ENCODE peak calls at places on chromosomes 13 and 19, in seven cellular contexts. I is CD8-positive, alpha-beta T cell; Z is endodermal cell; H is CD4-positive, alpha-beta memory T cell; G is Peyer's patch; R is uterus; K is tibial nerve. B is an unnamed sample. For H3K27me3 and H3K36me3, the result is how much of the 10 kb centered on the place peaks cover.

GRCh38 chr13:48108106-48108505 is 13.2 kb upstream of the MED4 start:
- DNase-seq in K (no peak), Z (no peak), I (no peak), G (no peak), R (no peak), H (no peak), B (no peak)

GRCh38 chr13:108734676-108735075 is 105.3 kb downstream of the MYO16 start:
- DNase-seq in R (no peak), K (no peak), I (no peak), G (no peak), H (no peak), Z (peak), B (no peak)

GRCh38 chr19:7850429-7850819 is 20.4 kb downstream of the EVI5L start:
- DNase-seq in R (no peak), I (no peak), H (no peak), G (no peak), Z (no peak), K (no peak), B (no peak)

GRCh38 chr19:45729774-45730388 is 815 bp downstream of the FBXO46 start:
- DNase-seq in H (no peak), K (no peak), I (no peak), R (no peak), Z (peak), G (no peak), B (no peak)

GRCh38 chr19:30320916-30321315 is 51.3 kb upstream of the ZNF536 start:
- DNase-seq in R (no peak), G (no peak), H (no peak), Z (no peak), I (no peak), K (no peak), B (no peak)

GRCh38 chr13:32731576-32731975 is 145.3 kb downstream of the PDS5B start:
- DNase-seq in H (peak), K (no peak), Z (no peak), I (no peak), G (no peak), R (no peak), B (peak)

GRCh38 chr13:101757446-101758039 is 305.1 kb downstream of the ITGBL1 start:
- DNase-seq in H (no peak), I (no peak), Z (no peak), R (no peak), K (no peak), G (no peak), B (no peak)

GRCh38 chr19:27773318-27774094 is 1439.4 kb downstream of the UQCRFS1 start:
- DNase-seq in G (no peak), I (no peak), R (no peak), K (no peak), Z (peak), H (no peak), B (no peak)

GRCh38 chr13:111577956-111578595 is 257.6 kb downstream of the TEX29 start:
- DNase-seq in I (no peak), K (no peak), R (no peak), Z (no peak), G (no peak), H (no peak), B (no peak)

GRCh38 chr13:113013303-113013702 is 44.3 kb downstream of the MCF2L start:
- DNase-seq in K (no peak), Z (no peak), G (no peak), I (no peak), R (no peak), H (no peak), B (no peak)

GRCh38 chr19:38392707-38393308 is 4.3 kb downstream of the SPRED3 start:
- DNase-seq in R (no peak), K (no peak), Z (no peak), G (peak), I (no peak), H (no peak), B (peak)

GRCh38 chr19:10690351-10690781 is 10.9 kb upstream of the QTRT1 start:
- DNase-seq in G (no peak), K (no peak), I (no peak), H (no peak), Z (no peak), R (no peak), B (peak)

GRCh38 chr19:5222821-5223321 is 117.7 kb downstream of the PTPRS start:
- DNase-seq in K (no peak), I (no peak), Z (no peak), H (no peak), R (no peak), G (no peak), B (no peak)

GRCh38 chr13:30109471-30110135 is 197.7 kb downstream of the KATNAL1 start:
- DNase-seq in K (no peak), G (peak), I (no peak), Z (no peak), R (no peak), H (no peak), B (no peak)

GRCh38 chr19:715347-715746 is 6.6 kb downstream of the PALM start:
- DNase-seq in R (no peak), G (no peak), H (no peak), I (no peak), Z (no peak), K (no peak), B (no peak)

GRCh38 chr19:50020481-50020880 is 4.7 kb downstream of the VRK3 start:
- DNase-seq in R (no peak), Z (no peak), I (no peak), H (no peak), K (no peak), G (no peak), B (no peak)

GRCh38 chr19:43725468-43725867 is 9.6 kb downstream of the IRGC start:
- DNase-seq in Z (no peak), G (no peak), I (no peak), H (no peak), R (no peak), K (no peak), B (no peak)

GRCh38 chr13:28849441-28849840 is 29.3 kb downstream of the MTUS2 start:
- DNase-seq in Z (no peak), I (no peak), K (no peak), R (no peak), G (no peak), H (no peak), B (no peak)

GRCh38 chr13:95247857-95248256 is 53.4 kb downstream of the ABCC4 start:
- DNase-seq in Z (no peak), G (no peak), R (no peak), I (no peak), K (no peak), H (no peak), B (no peak)

GRCh38 chr19:18123819-18124218 is 26.2 kb downstream of the MAST3 start:
- DNase-seq in K (no peak), R (no peak), I (no peak), Z (no peak), G (no peak), H (no peak), B (no peak)

GRCh38 chr13:110338441-110339101 is 31.5 kb downstream of the COL4A2 start:
- DNase-seq in G (no peak), R (peak), I (no peak), H (no peak), K (peak), Z (no peak), B (peak)

GRCh38 chr13:47415048-47415447 is 518.2 kb upstream of the HTR2A start:
- DNase-seq in I (no peak), G (no peak), K (no peak), Z (no peak), H (no peak), R (no peak), B (no peak)

GRCh38 chr13:35866801-35867200 is 264.4 kb downstream of the DCLK1 start:
- DNase-seq in R (no peak), H (no peak), K (no peak), G (no peak), I (no peak), Z (peak), B (no peak)

GRCh38 chr13:41496420-41497234 is 39.3 kb downstream of the RGCC start:
- DNase-seq in R (no peak), Z (no peak), G (no peak), I (no peak), H (no peak), K (no peak), B (peak)

GRCh38 chr13:50033696-50034095 is 18.5 kb downstream of the KCNRG start:
- DNase-seq in Z (no peak), G (no peak), I (no peak), K (no peak), R (no peak), H (no peak), B (peak)

GRCh38 chr19:7078007-7078406 is 8.5 kb downstream of the ZNF557 start:
- DNase-seq in R (no peak), K (no peak), H (no peak), G (no peak), I (no peak), Z (no peak), B (no peak)

GRCh38 chr13:35727881-35728280 is 251.4 kb upstream of the MAB21L1 start:
- DNase-seq in H (no peak), G (no peak), K (no peak), Z (no peak), I (no peak), R (no peak), B (no peak)

GRCh38 chr13:40922437-40923040 is 96.6 kb downstream of the ELF1 start:
- DNase-seq in Z (peak), H (no peak), I (no peak), K (no peak), G (peak), R (peak), B (no peak)

GRCh38 chr13:75569576-75569975 is 20.0 kb downstream of the UCHL3 start:
- DNase-seq in Z (no peak), R (no peak), H (no peak), G (no peak), K (no peak), I (no peak), B (no peak)

GRCh38 chr13:45108716-45109706 is 11.3 kb upstream of the GTF2F2 start:
- DNase-seq in K (no peak), Z (peak), I (no peak), R (no peak), H (no peak), G (peak), B (peak)

GRCh38 chr19:719081-719512 is 10.4 kb downstream of the PALM start:
- DNase-seq in Z (no peak), H (no peak), G (no peak), K (peak), I (no peak), R (peak), B (no peak)

GRCh38 chr19:14073232-14073924 is 792 bp downstream of the MISP3 start:
- DNase-seq in G (peak), I (peak), Z (peak), K (no peak), R (peak), H (peak), B (peak)

GRCh38 chr13:34002141-34002540 is 184.2 kb downstream of the RFC3 start:
- DNase-seq in Z (no peak), H (no peak), K (no peak), R (no peak), G (no peak), I (no peak), B (no peak)

GRCh38 chr13:80428344-80429096 is 87.6 kb upstream of the SPRY2 start:
- DNase-seq in H (no peak), G (no peak), I (no peak), Z (no peak), K (no peak), R (no peak), B (no peak)

GRCh38 chr13:97912139-97912535 is 41.3 kb upstream of the IPO5 start:
- DNase-seq in H (no peak), G (no peak), Z (no peak), I (no peak), R (no peak), K (no peak), B (no peak)
- H3K27ac ChIP-seq in H (no peak), G (no peak), Z (no peak), I (no peak), R (no peak), K (no peak), B (no peak)

GRCh38 chr19:47020132-47020805 is 632 bp downstream of the NPAS1 start:
- DNase-seq in Z (peak), I (no peak), K (no peak), H (no peak), R (no peak), G (no peak), B (no peak)
- H3K27me3 ChIP-seq in Z (half or more), I (under half), K (under half), H (under half), R (under half), G (under half), B (under half)

GRCh38 chr19:16402076-16402475 is 69.7 kb downstream of the EPS15L1 start:
- DNase-seq in I (no peak), G (no peak), K (no peak), R (no peak), H (no peak), Z (no peak), B (no peak)

GRCh38 chr19:16397791-16398529 is 73.3 kb downstream of the KLF2 start:
- DNase-seq in H (no peak), K (peak), I (no peak), R (no peak), Z (no peak), G (no peak), B (no peak)

GRCh38 chr19:16398530-16399241 is 73.1 kb downstream of the EPS15L1 start:
- DNase-seq in K (no peak), Z (no peak), G (no peak), H (no peak), R (no peak), I (no peak), B (no peak)

GRCh38 chr19:16403151-16403977 is 68.4 kb downstream of the EPS15L1 start:
- DNase-seq in K (peak), G (no peak), R (peak), Z (no peak), H (no peak), I (no peak), B (no peak)

DNA sequence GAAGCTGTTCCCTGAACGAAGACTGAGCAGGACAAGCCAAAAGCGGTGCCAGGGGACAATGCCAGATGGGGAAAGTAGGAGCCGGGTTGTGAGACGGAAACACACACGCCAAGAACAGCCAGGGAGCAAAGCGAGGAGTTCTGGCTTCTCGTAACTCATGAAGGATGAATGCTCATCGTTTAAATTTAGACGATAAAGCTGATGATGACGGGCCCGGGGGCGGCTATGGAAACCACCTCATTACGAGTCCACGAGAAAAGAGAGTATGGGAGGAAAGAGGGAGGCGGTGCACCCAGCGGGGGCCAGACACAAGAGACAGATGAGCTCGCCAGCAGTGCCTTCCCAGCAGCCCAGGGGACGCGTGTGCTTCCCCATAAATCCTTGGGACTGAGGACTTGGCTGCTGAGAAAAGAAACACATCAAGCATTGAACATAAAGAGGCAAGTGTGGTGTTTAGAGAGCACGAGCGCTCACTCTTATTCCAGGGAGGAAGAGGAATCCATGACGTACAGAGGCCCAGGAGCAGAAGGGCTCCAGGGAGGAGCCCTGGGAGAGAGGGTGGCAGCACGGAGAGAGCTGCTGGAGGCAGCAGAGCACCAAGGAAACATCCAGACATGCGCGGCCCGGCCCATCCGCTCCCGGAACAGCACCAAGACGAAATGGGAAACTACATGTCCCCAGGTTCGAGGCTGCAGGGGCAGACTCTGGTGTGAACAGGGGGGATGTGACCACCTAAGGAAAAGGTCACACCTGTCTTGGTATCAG is 70.7 kb downstream of the EPS15L1 start:
- DNase-seq in G (no peak), I (no peak), R (peak), Z (no peak), K (no peak), H (no peak), B (no peak)
- H3K36me3 ChIP-seq in G (half or more), I (under half), R (under half), Z (half or more), K (under half), H (half or more), B (under half)

GRCh38 chr13:25335856-25336255 is 34.4 kb downstream of the NUP58 start:
- DNase-seq in Z (no peak), H (no peak), K (no peak), I (no peak), R (no peak), G (no peak), B (no peak)
- H3K27ac ChIP-seq in Z (no peak), H (no peak), K (no peak), I (no peak), R (no peak), G (no peak), B (no peak)

DNA sequence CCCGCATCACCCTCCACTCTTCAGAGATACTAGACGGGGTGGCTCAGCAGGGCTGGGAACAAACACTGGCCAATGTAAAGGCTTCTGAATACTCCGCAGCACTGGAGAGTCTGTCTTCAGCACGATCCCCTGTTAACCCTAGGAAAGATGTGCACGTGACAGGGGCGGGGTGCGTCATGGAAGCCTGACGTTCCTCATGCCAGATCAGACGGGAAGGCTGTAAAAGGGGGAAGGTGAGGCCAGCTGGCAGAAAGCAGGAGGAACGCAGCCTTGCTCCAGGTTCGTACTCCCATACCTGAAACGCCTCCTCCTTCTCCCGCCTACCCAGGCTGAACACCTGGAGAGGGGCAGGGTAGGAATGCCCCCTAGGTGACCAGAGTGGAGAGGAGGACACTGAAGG is 18.4 kb upstream of the FFAR2 start:
- DNase-seq in H (no peak), Z (no peak), G (peak), I (no peak), R (no peak), K (no peak), B (no peak)
- H3K27me3 ChIP-seq in H (under half), Z (under half), G (under half), I (under half), R (under half), K (under half), B (under half)

GRCh38 chr19:16516381-16516780 is 20.2 kb downstream of the C19orf44 start:
- DNase-seq in I (no peak), Z (no peak), G (no peak), K (no peak), R (no peak), H (no peak), B (no peak)

GRCh38 chr19:16518061-16518460 is 21.9 kb downstream of the C19orf44 start:
- DNase-seq in G (no peak), I (no peak), Z (no peak), R (no peak), H (no peak), K (no peak), B (no peak)

GRCh38 chr19:16516923-16517610 is 20.9 kb downstream of the C19orf44 start:
- DNase-seq in K (no peak), Z (no peak), R (no peak), G (no peak), H (no peak), I (no peak), B (no peak)

GRCh38 chr19:16518483-16519229 is 22.5 kb downstream of the C19orf44 start:
- DNase-seq in H (no peak), K (no peak), G (no peak), I (no peak), Z (peak), R (no peak), B (no peak)

GRCh38 chr19:16514383-16515019 is 18.3 kb downstream of the C19orf44 start:
- DNase-seq in I (no peak), Z (peak), G (no peak), H (no peak), R (no peak), K (no peak), B (no peak)
- H3K36me3 ChIP-seq in I (under half), Z (under half), G (under half), H (under half), R (under half), K (under half), B (under half)